ENCODE peak calls at places on chromosomes 3 and 15, in ten cellular contexts. I is sigmoid colon; Y is CD4-positive, alpha-beta T cell; W is AG10803; X is RWPE1; V is GM20000; N is GM10248; P is kidney; F is AG04449; D is MCF 10A. U is an unnamed sample.
A peak's percentile ranks its signal among the peaks of the same experiment; 100 is the strongest.

GRCh38 chr15:75234191-75234810 is 23.8 kb upstream of the GOLGA6C start:
- DNase-seq in I (peak; percentile 56), Y (no peak), W (no peak), X (no peak), V (no peak), N (peak; percentile 12), P (peak; percentile 39), F (no peak), D (no peak), U (no peak)

GRCh38 chr3:60240558-60240957 is 1010.7 kb downstream of the FHIT start:
- DNase-seq in I (no peak), Y (no peak), W (no peak), X (no peak), V (no peak), N (no peak), P (no peak), F (no peak), D (no peak), U (no peak)

GRCh38 chr3:5084224-5084623 is 37.9 kb upstream of the ARL8B start:
- DNase-seq in I (peak; percentile 27), Y (no peak), W (no peak), X (no peak), V (no peak), N (no peak), P (no peak), F (no peak), D (no peak), U (no peak)

GRCh38 chr15:57422113-57422754 is 45.9 kb downstream of the CGNL1 start:
- DNase-seq in I (no peak), Y (no peak), W (peak; percentile 48), X (no peak), V (no peak), N (peak; percentile 20), P (no peak), F (no peak), D (no peak), U (no peak)

GRCh38 chr3:120797857-120798256 is 55.3 kb downstream of the GTF2E1 start:
- DNase-seq in I (no peak), Y (no peak), W (no peak), X (no peak), V (no peak), N (no peak), P (no peak), F (no peak), D (no peak), U (no peak)

GRCh38 chr3:194472290-194472920 is 14.4 kb downstream of the ATP13A3 start:
- DNase-seq in I (no peak), Y (no peak), W (peak; percentile 78), X (peak; percentile 50), V (peak; percentile 35), N (peak; percentile 23), P (no peak), F (no peak), D (peak; percentile 71), U (no peak)

GRCh38 chr3:59101091-59101738 is 51.4 kb upstream of the CFAP20DC start:
- DNase-seq in I (no peak), Y (no peak), W (peak; percentile 7), X (peak; percentile 54), V (no peak), N (no peak), P (no peak), F (no peak), D (peak; percentile 79), U (no peak)

GRCh38 chr15:39583586-39584265 is 2.8 kb downstream of the THBS1 start:
- DNase-seq in I (peak; percentile 70), Y (no peak), W (peak; percentile 92), X (peak; percentile 48), V (peak; percentile 53), N (peak; percentile 37), P (peak; percentile 66), F (peak; percentile 56), D (peak; percentile 80), U (no peak)

GRCh38 chr15:91021516-91022074 is 799 bp downstream of the VPS33B start:
- DNase-seq in I (no peak), Y (no peak), W (peak; percentile 24), X (peak; percentile 30), V (no peak), N (no peak), P (no peak), F (peak; percentile 9), D (no peak), U (no peak)

GRCh38 chr15:68538291-68538690 is 40.5 kb upstream of the CORO2B start:
- DNase-seq in I (no peak), Y (no peak), W (no peak), X (no peak), V (no peak), N (no peak), P (no peak), F (no peak), D (no peak), U (no peak)

GRCh38 chr3:153927107-153927506 is 194.1 kb upstream of the ARHGEF26 start:
- DNase-seq in I (no peak), Y (no peak), W (peak; percentile 89), X (peak; percentile 10), V (peak; percentile 7), N (peak; percentile 11), P (no peak), F (peak; percentile 10), D (peak; percentile 72), U (no peak)

GRCh38 chr3:183968846-183969245 is 48.8 kb downstream of the ABCC5 start:
- DNase-seq in I (no peak), Y (no peak), W (peak; percentile 12), X (no peak), V (no peak), N (no peak), P (no peak), F (peak; percentile 2), D (no peak), U (no peak)

GRCh38 chr3:141106842-141107241 is 55.7 kb downstream of the SPSB4 start:
- DNase-seq in I (no peak), Y (no peak), W (no peak), X (no peak), V (no peak), N (no peak), P (no peak), F (no peak), D (no peak), U (no peak)

GRCh38 chr3:195774917-195775316 is 36.8 kb downstream of the MUC4 start:
- DNase-seq in I (peak; percentile 76), Y (no peak), W (no peak), X (no peak), V (no peak), N (no peak), P (peak; percentile 68), F (no peak), D (peak; percentile 33), U (no peak)

GRCh38 chr3:107377151-107377550 is at the start of gene CCDC54:
- DNase-seq in I (no peak), Y (no peak), W (peak; percentile 12), X (no peak), V (no peak), N (no peak), P (no peak), F (no peak), D (no peak), U (no peak)

GRCh38 chr3:170584585-170585007 is 1.3 kb downstream of the SLC7A14 start:
- DNase-seq in I (peak; percentile 62), Y (peak; percentile 6), W (peak; percentile 43), X (peak; percentile 77), V (peak; percentile 67), N (peak; percentile 49), P (peak; percentile 88), F (no peak), D (peak; percentile 59), U (peak; percentile 82)

GRCh38 chr3:99957086-99957821 is 139.6 kb downstream of the CMSS1 start:
- DNase-seq in I (no peak), Y (no peak), W (peak; percentile 57), X (no peak), V (no peak), N (no peak), P (no peak), F (no peak), D (no peak), U (no peak)

DNA sequence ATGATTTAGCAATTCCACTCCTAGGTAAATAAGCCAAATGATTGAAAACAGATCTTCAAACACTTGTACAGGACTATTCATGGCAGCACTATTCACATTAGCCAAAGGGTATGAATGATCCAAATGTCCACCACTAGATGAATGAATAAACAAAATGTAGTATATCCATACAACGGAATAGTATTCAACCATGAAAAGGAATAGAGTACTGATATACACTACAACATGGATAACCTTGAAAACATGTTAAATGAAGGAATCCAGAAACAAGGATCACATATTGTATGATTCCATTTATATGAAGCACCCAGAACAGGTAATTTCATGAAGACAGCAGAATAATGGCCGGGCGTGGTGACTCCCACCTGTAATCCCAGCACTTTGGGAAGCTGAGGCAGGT is 78.2 kb upstream of the IGF1R start:
- DNase-seq in I (no peak), Y (no peak), W (no peak), X (no peak), V (no peak), N (no peak), P (no peak), F (no peak), D (no peak), U (no peak)
- TF ChIP-seq CTCF in I (no peak), Y (no peak), W (no peak), X (no peak), V (no peak), N (no peak), P (no peak), F (no peak), D (no peak), U (no peak)

DNA sequence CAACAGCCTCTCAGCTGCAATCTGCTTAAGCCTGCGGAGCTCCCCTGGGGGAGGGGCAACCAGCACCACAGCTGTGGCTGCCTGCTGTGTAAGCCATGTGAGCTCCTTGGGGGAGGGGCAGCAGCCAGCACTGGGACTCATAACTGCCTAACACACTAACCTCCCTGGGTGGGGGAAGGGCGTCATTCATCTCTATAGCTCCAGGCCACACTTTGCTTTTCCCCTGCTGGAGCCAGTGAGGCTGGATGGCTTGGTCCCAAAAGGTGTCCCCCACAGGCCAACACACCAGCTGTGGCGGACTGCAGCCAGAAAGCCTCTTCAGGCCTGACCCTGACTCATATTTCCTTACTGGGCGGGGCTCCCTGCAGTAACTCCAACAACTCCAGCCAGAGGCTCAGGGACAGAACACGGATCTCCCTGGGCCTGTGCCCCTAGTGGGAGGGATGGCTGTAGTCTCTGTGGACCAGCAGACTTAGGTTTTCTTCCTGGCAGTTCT is 129.8 kb downstream of the PPM1L start:
- DNase-seq in I (peak; percentile 88), Y (no peak), W (peak; percentile 22), X (no peak), V (no peak), N (no peak), P (peak; percentile 86), F (no peak), D (peak; percentile 56), U (no peak)
- TF ChIP-seq CTCF in I (no peak), Y (no peak), W (no peak), X (no peak), V (no peak), N (no peak), P (no peak), F (no peak), D (no peak), U (no peak)

GRCh38 chr15:70584838-70585706 is 178.3 kb downstream of the UACA start:
- DNase-seq in I (no peak), Y (peak; percentile 29), W (peak; percentile 24), X (peak; percentile 73), V (peak; percentile 55), N (no peak), P (no peak), F (no peak), D (no peak), U (peak; percentile 83)
- TF ChIP-seq CTCF in I (peak; percentile 48), Y (peak; percentile 76), W (peak; percentile 3), X (peak; percentile 10), V (no peak), N (no peak), P (peak; percentile 22), F (peak; percentile 58), D (peak; percentile 9), U (peak; percentile 81)

GRCh38 chr3:15797600-15798303 is at the start of gene ANKRD28:
- DNase-seq in I (no peak), Y (no peak), W (peak; percentile 98), X (peak; percentile 42), V (no peak), N (no peak), P (no peak), F (peak; percentile 92), D (peak; percentile 81), U (no peak)
- TF ChIP-seq CTCF in I (no peak), Y (peak; percentile 26), W (peak; percentile 41), X (peak; percentile 28), V (no peak), N (no peak), P (no peak), F (peak; percentile 7), D (peak; percentile 23), U (peak; percentile 61)

U was measured in type B pancreatic cell.